ENCODE peak calls at places on chromosome 21, in six cellular contexts. L, F, R, O, C and N are unnamed samples.

GRCh38 chr21:38798481-38798882 is 7.2 kb upstream of the ETS2 start:
- DNase-seq in L (peak), F (no peak), R (no peak), O (no peak), C (no peak), N (no peak)

GRCh38 chr21:34369741-34370140 is 5.6 kb upstream of the SMIM11 start:
- DNase-seq in L (no peak), F (no peak), R (no peak), O (no peak), C (no peak), N (no peak)

GRCh38 chr21:39481886-39482285 is 30.1 kb downstream of the SH3BGR start:
- DNase-seq in L (no peak), F (no peak), R (no peak), O (no peak), C (no peak), N (no peak)

GRCh38 chr21:32392299-32392879 is 423 bp downstream of the URB1 start:
- DNase-seq in L (peak), F (no peak), R (no peak), O (no peak), C (no peak), N (no peak)

GRCh38 chr21:32456497-32456918 is 44.0 kb downstream of the EVA1C start:
- DNase-seq in L (peak), F (no peak), R (no peak), O (no peak), C (no peak), N (no peak)

GRCh38 chr21:45559216-45560105 is 17.2 kb upstream of the SLC19A1 start:
- DNase-seq in L (no peak), F (no peak), R (peak), O (no peak), C (no peak), N (peak)

GRCh38 chr21:36917487-36918158 is 48.8 kb downstream of the HLCS start:
- DNase-seq in L (peak), F (no peak), R (peak), O (no peak), C (no peak), N (no peak)

GRCh38 chr21:15071012-15071411 is 6.2 kb upstream of the NRIP1 start:
- DNase-seq in L (no peak), F (no peak), R (no peak), O (no peak), C (no peak), N (no peak)

GRCh38 chr21:38881041-38881570 is 75.4 kb downstream of the ETS2 start:
- DNase-seq in L (peak), F (no peak), R (no peak), O (no peak), C (no peak), N (no peak)

GRCh38 chr21:32207096-32207716 is 71.6 kb downstream of the MIS18A start:
- DNase-seq in L (no peak), F (peak), R (no peak), O (no peak), C (no peak), N (no peak)

GRCh38 chr21:29508311-29508710 is 209.6 kb downstream of the BACH1 start:
- DNase-seq in L (no peak), F (no peak), R (no peak), O (no peak), C (no peak), N (no peak)

GRCh38 chr21:46557469-46557868 is 47.4 kb downstream of the S100B start:
- DNase-seq in L (no peak), F (no peak), R (peak), O (no peak), C (no peak), N (no peak)

GRCh38 chr21:41712201-41712600 is 54.7 kb downstream of the RIPK4 start:
- DNase-seq in L (no peak), F (no peak), R (peak), O (no peak), C (no peak), N (peak)

GRCh38 chr21:41369915-41370839 is 8.3 kb downstream of the MX2 start:
- DNase-seq in L (no peak), F (peak), R (peak), O (peak), C (no peak), N (no peak)

GRCh38 chr21:28333455-28334108 is 659.1 kb downstream of the LTN1 start:
- DNase-seq in L (peak), F (no peak), R (no peak), O (no peak), C (no peak), N (no peak)

GRCh38 chr21:45011911-45012660 is 62.3 kb upstream of the ADARB1 start:
- DNase-seq in L (peak), F (no peak), R (peak), O (no peak), C (no peak), N (peak)

GRCh38 chr21:42406201-42406601 is 2.5 kb downstream of the UBASH3A start:
- DNase-seq in L (no peak), F (no peak), R (no peak), O (no peak), C (no peak), N (no peak)

GRCh38 chr21:46171996-46172862 is 12.0 kb downstream of the SPATC1L start:
- DNase-seq in L (no peak), F (no peak), R (peak), O (no peak), C (no peak), N (no peak)

GRCh38 chr21:39453571-39454179 is 1.9 kb downstream of the SH3BGR start:
- DNase-seq in L (no peak), F (no peak), R (no peak), O (no peak), C (no peak), N (no peak)

GRCh38 chr21:23968722-23969647 is 1638.3 kb downstream of the MRPL39 start:
- DNase-seq in L (no peak), F (peak), R (peak), O (peak), C (no peak), N (no peak)

GRCh38 chr21:33543505-33544129 is 779 bp downstream of the SON start:
- DNase-seq in L (peak), F (peak), R (peak), O (no peak), C (no peak), N (peak)

GRCh38 chr21:33640697-33641338 is 723 bp downstream of the CRYZL1 start:
- DNase-seq in L (peak), F (no peak), R (peak), O (no peak), C (no peak), N (no peak)

GRCh38 chr21:39668369-39668768 is 55.6 kb downstream of the B3GALT5 start:
- DNase-seq in L (no peak), F (no peak), R (no peak), O (no peak), C (no peak), N (no peak)

GRCh38 chr21:35336534-35336933 is 287.4 kb upstream of the RUNX1 start:
- DNase-seq in L (no peak), F (no peak), R (no peak), O (no peak), C (no peak), N (no peak)